ENCODE peak calls at places on chromosomes 13 and 19, in seven cellular contexts. H, E, B, J, X, G and M are unnamed samples.

GRCh38 chr13:67048084-67048792 is 181.9 kb downstream of the PCDH9 start:
- DNase-seq in J (peak; percentile 9), G (peak; percentile 93), H (peak; percentile 84), E (no peak), X (no peak), B (peak; percentile 96), M (peak; percentile 27)

GRCh38 chr13:30830638-30830965 is 75.5 kb upstream of the MEDAG start:
- DNase-seq in B (no peak), X (no peak), E (no peak), G (peak; percentile 22), J (peak; percentile 40), H (peak; percentile 38), M (no peak)

GRCh38 chr19:45153339-45154063 is 7.3 kb downstream of the NKPD1 start:
- DNase-seq in B (peak; percentile 33), G (peak; percentile 48), E (peak; percentile 17), H (peak; percentile 34), J (no peak), X (peak; percentile 69), M (peak; percentile 61)

GRCh38 chr19:48660854-48661731 is 11.7 kb downstream of the NTN5 start:
- DNase-seq in E (peak; percentile 94), B (peak; percentile 92), H (peak; percentile 94), J (peak; percentile 83), G (peak; percentile 86), X (peak; percentile 92), M (peak; percentile 91)

GRCh38 chr13:90696254-90696653 is 651.2 kb upstream of the MIR17HG start:
- DNase-seq in G (peak; percentile 7), J (peak; percentile 76), X (no peak), E (no peak), B (peak; percentile 80), H (peak; percentile 87), M (peak; percentile 16)

GRCh38 chr19:7852851-7853759 is 21.1 kb downstream of the PRR36 start:
- DNase-seq in B (peak; percentile 60), X (peak; percentile 81), E (no peak), H (peak; percentile 64), J (peak; percentile 63), G (peak; percentile 41), M (peak; percentile 58)

GRCh38 chr13:84500016-84500415 is 617.7 kb upstream of the SLITRK1 start:
- DNase-seq in J (no peak), H (no peak), G (peak; percentile 9), B (peak; percentile 9), X (no peak), E (no peak), M (peak; percentile 2)

GRCh38 chr13:91242652-91243051 is 104.8 kb upstream of the MIR17HG start:
- DNase-seq in J (no peak), B (no peak), H (no peak), X (no peak), G (no peak), E (no peak), M (no peak)

GRCh38 chr13:29446016-29446415 is 149.5 kb downstream of the SLC7A1 start:
- DNase-seq in B (no peak), H (no peak), X (no peak), J (no peak), G (no peak), E (no peak), M (no peak)

GRCh38 chr13:76386316-76386715 is 499.9 kb downstream of the KCTD12 start:
- DNase-seq in J (no peak), G (no peak), H (no peak), X (no peak), B (peak; percentile 2), E (no peak), M (no peak)

GRCh38 chr19:13665125-13665903 is 99.0 kb upstream of the MRI1 start:
- DNase-seq in H (no peak), B (no peak), E (no peak), X (no peak), J (no peak), G (no peak), M (no peak)

GRCh38 chr19:33234736-33235135 is 9.1 kb upstream of the SLC7A10 start:
- DNase-seq in G (no peak), E (no peak), B (no peak), J (no peak), X (no peak), H (no peak), M (no peak)

GRCh38 chr13:50645092-50645491 is 198.4 kb downstream of the DLEU7 start:
- DNase-seq in H (peak; percentile 79), J (peak; percentile 58), B (peak; percentile 28), X (no peak), E (no peak), G (no peak), M (peak; percentile 23)

GRCh38 chr13:49530452-49530851 is 34.7 kb downstream of the PHF11 start:
- DNase-seq in X (no peak), J (no peak), B (no peak), G (no peak), H (no peak), E (no peak), M (no peak)

GRCh38 chr13:65600702-65601101 is 1629.4 kb downstream of the PCDH9 start:
- DNase-seq in J (no peak), B (peak; percentile 49), H (peak; percentile 68), E (no peak), G (peak; percentile 78), X (no peak), M (peak; percentile 13)

GRCh38 chr19:12748489-12748888 is 3.1 kb upstream of the BEST2 start:
- DNase-seq in X (no peak), J (no peak), B (no peak), E (no peak), H (no peak), G (no peak), M (no peak)

GRCh38 chr13:46866150-46866549 is 30.7 kb downstream of the HTR2A start:
- DNase-seq in H (peak; percentile 43), J (peak; percentile 57), G (peak; percentile 63), B (peak; percentile 73), E (no peak), X (no peak), M (peak; percentile 90)

DNA sequence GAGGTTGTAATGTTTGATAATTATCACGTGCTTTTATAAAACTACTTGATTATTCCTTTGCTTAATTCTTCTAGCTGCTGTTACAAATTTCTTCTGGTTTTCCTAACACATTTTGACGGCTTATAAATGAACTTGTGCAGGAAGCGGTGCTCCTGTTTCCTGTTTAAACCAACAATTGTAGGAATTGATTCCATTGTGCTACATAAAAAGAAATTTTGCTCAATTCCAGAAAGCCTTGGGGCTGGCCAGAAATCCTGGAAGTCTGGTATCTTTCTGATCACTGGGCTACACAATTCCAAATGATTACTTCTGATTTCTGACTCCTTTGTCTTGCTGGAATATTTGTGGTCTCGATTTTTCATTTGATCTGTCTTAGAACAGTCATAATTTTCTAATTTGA is 14.9 kb downstream of the RFC3 start:
- DNase-seq in X (no peak), G (no peak), H (no peak), J (no peak), B (no peak), E (peak; percentile 36), M (no peak)
- TF ChIP-seq CTCF in X (no peak), G (no peak), H (no peak), J (no peak), B (no peak), E (no peak), M (no peak)

DNA sequence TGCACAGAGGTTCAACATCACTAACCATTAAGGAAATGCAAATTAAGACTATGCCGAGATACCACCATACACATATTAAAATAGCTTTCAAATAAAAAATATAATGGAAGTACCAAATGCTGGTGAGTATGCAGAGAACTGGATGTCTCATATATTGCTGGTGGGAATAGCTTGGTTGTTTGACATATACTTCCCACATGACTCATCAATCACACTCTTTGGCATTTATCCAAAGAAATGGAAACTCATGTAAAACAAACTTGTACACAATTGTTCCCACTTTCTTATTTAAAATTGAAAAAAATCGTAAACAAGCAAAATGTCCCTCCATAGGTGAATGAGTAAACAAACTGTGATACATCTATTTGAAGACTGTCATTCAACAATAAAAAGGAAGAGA is 982.6 kb upstream of the ATXN8OS start:
- DNase-seq in E (no peak), G (no peak), J (no peak), X (no peak), B (no peak), H (no peak), M (no peak)
- H3K4me3 ChIP-seq in E (no peak overlapping the region), G (no peak overlapping the region), J (no peak overlapping the region), X (no peak overlapping the region), B (no peak overlapping the region), H (no peak overlapping the region), M (no peak overlapping the region)

GRCh38 chr19:51422053-51422448 is 4.6 kb upstream of the SIGLEC10 start:
- DNase-seq in E (peak; percentile 81), J (peak; percentile 63), H (peak; percentile 74), X (peak; percentile 94), B (peak; percentile 76), G (peak; percentile 59), M (peak; percentile 72)
- TF ChIP-seq CTCF in E (peak; percentile 89), J (peak; percentile 99), H (peak; percentile 100), X (peak; percentile 99), B (peak; percentile 99), G (peak; percentile 94), M (peak; percentile 97)

GRCh38 chr19:17078920-17079709 is 3.5 kb downstream of the MYO9B start:
- DNase-seq in B (peak; percentile 24), X (peak; percentile 87), H (no peak), J (peak; percentile 17), G (peak; percentile 31), E (no peak), M (no peak)

GRCh38 chr19:17079710-17080440 is 4.3 kb downstream of the MYO9B start:
- DNase-seq in X (peak; percentile 74), B (peak; percentile 98), J (peak; percentile 99), H (peak; percentile 99), G (peak; percentile 99), E (peak; percentile 76), M (peak; percentile 99)

GRCh38 chr19:17078038-17078919 is 2.7 kb downstream of the MYO9B start:
- DNase-seq in H (no peak), B (no peak), X (no peak), J (peak; percentile 13), G (no peak), E (no peak), M (no peak)

GRCh38 chr19:17080441-17080803 is 4.8 kb downstream of the MYO9B start:
- DNase-seq in E (no peak), H (no peak), J (no peak), X (no peak), G (no peak), B (no peak), M (no peak)

GRCh38 chr19:17081672-17082630 is 6.4 kb downstream of the MYO9B start:
- DNase-seq in J (no peak), G (no peak), X (peak; percentile 62), H (no peak), E (peak; percentile 76), B (no peak), M (no peak)
- H3K4me3 ChIP-seq in J (no peak overlapping the region), G (no peak overlapping the region), X (no peak overlapping the region), H (no peak overlapping the region), E (peak overlapping the region; percentile 28), B (no peak overlapping the region), M (no peak overlapping the region)

GRCh38 chr19:27748551-27749152 is 1464.3 kb downstream of the UQCRFS1 start:
- DNase-seq in X (no peak), B (no peak), H (peak; percentile 6), J (no peak), E (no peak), G (peak; percentile 14), M (no peak)

GRCh38 chr19:27750697-27751391 is 1462.1 kb downstream of the UQCRFS1 start:
- DNase-seq in H (no peak), G (no peak), E (no peak), X (no peak), J (no peak), B (no peak), M (no peak)

GRCh38 chr19:27744926-27745844 is 1467.8 kb downstream of the UQCRFS1 start:
- DNase-seq in J (no peak), X (no peak), B (no peak), H (no peak), E (no peak), G (no peak), M (no peak)

GRCh38 chr19:27745978-27746542 is 1466.9 kb downstream of the UQCRFS1 start:
- DNase-seq in G (no peak), E (no peak), B (no peak), H (no peak), X (no peak), J (no peak), M (no peak)

GRCh38 chr19:27746691-27747380 is 1466.1 kb downstream of the UQCRFS1 start:
- DNase-seq in E (peak; percentile 34), X (peak; percentile 53), H (peak; percentile 5), B (peak; percentile 13), G (peak; percentile 1), J (peak; percentile 15), M (no peak)
- TF ChIP-seq CTCF in E (peak; percentile 53), X (peak; percentile 16), H (peak; percentile 18), B (peak; percentile 19), G (no peak), J (peak; percentile 38), M (no peak)